ENCODE peak calls at places on chromosomes 11 and 22, in ten cellular contexts. One of them, this sample, is unnamed.

GRCh38 chr11:3609416-3610265 is 32.2 kb downstream of the ART5 start:
- DNase-seq in effector memory CD4-positive, alpha-beta T cell: no peak
- DNase-seq in heart left ventricle: no peak
- DNase-seq in left ventricle myocardium inferior: no peak
- DNase-seq in Panc1: peak; percentile 72
- DNase-seq in right atrium auricular region: no peak
- DNase-seq in SJCRH30: no peak
- DNase-seq in suprapubic skin: no peak
- DNase-seq in GM23248: peak; percentile 51
- DNase-seq in endodermal cell: peak; percentile 82
- DNase-seq in this sample: peak; percentile 28

GRCh38 chr11:35618497-35619029 is 303 bp downstream of the FJX1 start:
- DNase-seq in right atrium auricular region: no peak
- DNase-seq in endodermal cell: peak; percentile 84
- DNase-seq in SJCRH30: no peak
- DNase-seq in GM23248: peak; percentile 84
- DNase-seq in heart left ventricle: no peak
- DNase-seq in suprapubic skin: no peak
- DNase-seq in left ventricle myocardium inferior: peak; percentile 16
- DNase-seq in effector memory CD4-positive, alpha-beta T cell: no peak
- DNase-seq in Panc1: no peak
- DNase-seq in this sample: no peak

GRCh38 chr11:36011574-36011973 is 67.7 kb downstream of the LDLRAD3 start:
- DNase-seq in heart left ventricle: no peak
- DNase-seq in effector memory CD4-positive, alpha-beta T cell: no peak
- DNase-seq in SJCRH30: no peak
- DNase-seq in right atrium auricular region: no peak
- DNase-seq in Panc1: no peak
- DNase-seq in suprapubic skin: no peak
- DNase-seq in GM23248: no peak
- DNase-seq in left ventricle myocardium inferior: no peak
- DNase-seq in endodermal cell: no peak
- DNase-seq in this sample: no peak

GRCh38 chr11:13105237-13105844 is 96.2 kb downstream of the RASSF10 start:
- DNase-seq in suprapubic skin: no peak
- DNase-seq in endodermal cell: no peak
- DNase-seq in SJCRH30: peak; percentile 95
- DNase-seq in left ventricle myocardium inferior: peak; percentile 18
- DNase-seq in right atrium auricular region: no peak
- DNase-seq in effector memory CD4-positive, alpha-beta T cell: no peak
- DNase-seq in GM23248: no peak
- DNase-seq in Panc1: no peak
- DNase-seq in heart left ventricle: no peak
- DNase-seq in this sample: no peak

GRCh38 chr11:9263840-9264380 is 1.2 kb downstream of the DENND5A start:
- DNase-seq in effector memory CD4-positive, alpha-beta T cell: no peak
- DNase-seq in right atrium auricular region: no peak
- DNase-seq in suprapubic skin: no peak
- DNase-seq in endodermal cell: no peak
- DNase-seq in SJCRH30: no peak
- DNase-seq in Panc1: no peak
- DNase-seq in GM23248: peak; percentile 68
- DNase-seq in heart left ventricle: no peak
- DNase-seq in left ventricle myocardium inferior: no peak
- DNase-seq in this sample: peak; percentile 55

GRCh38 chr11:8080674-8081590 is at the start of gene TUB:
- DNase-seq in left ventricle myocardium inferior: no peak
- DNase-seq in heart left ventricle: peak; percentile 65
- DNase-seq in effector memory CD4-positive, alpha-beta T cell: no peak
- DNase-seq in right atrium auricular region: no peak
- DNase-seq in Panc1: no peak
- DNase-seq in suprapubic skin: no peak
- DNase-seq in endodermal cell: peak; percentile 85
- DNase-seq in SJCRH30: no peak
- DNase-seq in GM23248: peak; percentile 70
- DNase-seq in this sample: no peak

GRCh38 chr11:19959697-19960096 is 200.6 kb downstream of the DBX1 start:
- DNase-seq in suprapubic skin: no peak
- DNase-seq in right atrium auricular region: no peak
- DNase-seq in left ventricle myocardium inferior: no peak
- DNase-seq in endodermal cell: no peak
- DNase-seq in GM23248: no peak
- DNase-seq in heart left ventricle: no peak
- DNase-seq in effector memory CD4-positive, alpha-beta T cell: no peak
- DNase-seq in Panc1: no peak
- DNase-seq in SJCRH30: no peak
- DNase-seq in this sample: no peak

GRCh38 chr11:63911876-63912275 is 5.1 kb downstream of the RCOR2 start:
- DNase-seq in left ventricle myocardium inferior: no peak
- DNase-seq in SJCRH30: no peak
- DNase-seq in right atrium auricular region: no peak
- DNase-seq in GM23248: no peak
- DNase-seq in effector memory CD4-positive, alpha-beta T cell: no peak
- DNase-seq in suprapubic skin: no peak
- DNase-seq in heart left ventricle: no peak
- DNase-seq in endodermal cell: no peak
- DNase-seq in Panc1: no peak
- DNase-seq in this sample: no peak

GRCh38 chr11:130088909-130089668 is 19.4 kb downstream of the APLP2 start:
- DNase-seq in right atrium auricular region: no peak
- DNase-seq in suprapubic skin: no peak
- DNase-seq in endodermal cell: no peak
- DNase-seq in Panc1: no peak
- DNase-seq in left ventricle myocardium inferior: no peak
- DNase-seq in heart left ventricle: no peak
- DNase-seq in effector memory CD4-positive, alpha-beta T cell: no peak
- DNase-seq in GM23248: no peak
- DNase-seq in SJCRH30: no peak
- DNase-seq in this sample: no peak

GRCh38 chr22:25898707-25899365 is 156.8 kb downstream of the MYO18B start:
- DNase-seq in right atrium auricular region: no peak
- DNase-seq in SJCRH30: peak; percentile 31
- DNase-seq in effector memory CD4-positive, alpha-beta T cell: no peak
- DNase-seq in GM23248: no peak
- DNase-seq in endodermal cell: peak; percentile 77
- DNase-seq in Panc1: no peak
- DNase-seq in suprapubic skin: no peak
- DNase-seq in heart left ventricle: no peak
- DNase-seq in left ventricle myocardium inferior: no peak
- DNase-seq in this sample: no peak

GRCh38 chr11:40291304-40292100 is 1168.0 kb downstream of the LRRC4C start:
- DNase-seq in effector memory CD4-positive, alpha-beta T cell: no peak
- DNase-seq in GM23248: no peak
- DNase-seq in Panc1: no peak
- DNase-seq in SJCRH30: no peak
- DNase-seq in right atrium auricular region: no peak
- DNase-seq in endodermal cell: no peak
- DNase-seq in left ventricle myocardium inferior: no peak
- DNase-seq in heart left ventricle: no peak
- DNase-seq in suprapubic skin: no peak
- DNase-seq in this sample: no peak

GRCh38 chr11:44300881-44301855 is 8.8 kb downstream of the ALX4 start:
- DNase-seq in GM23248: no peak
- DNase-seq in suprapubic skin: no peak
- DNase-seq in right atrium auricular region: no peak
- DNase-seq in left ventricle myocardium inferior: no peak
- DNase-seq in SJCRH30: peak; percentile 51
- DNase-seq in Panc1: no peak
- DNase-seq in effector memory CD4-positive, alpha-beta T cell: no peak
- DNase-seq in heart left ventricle: no peak
- DNase-seq in endodermal cell: no peak
- DNase-seq in this sample: no peak

GRCh38 chr22:40036591-40037225 is 42.0 kb downstream of the FAM83F start:
- DNase-seq in SJCRH30: peak; percentile 61
- DNase-seq in GM23248: peak; percentile 84
- DNase-seq in suprapubic skin: no peak
- DNase-seq in effector memory CD4-positive, alpha-beta T cell: peak; percentile 10
- DNase-seq in endodermal cell: peak; percentile 89
- DNase-seq in left ventricle myocardium inferior: peak; percentile 52
- DNase-seq in Panc1: peak; percentile 52
- DNase-seq in heart left ventricle: no peak
- DNase-seq in right atrium auricular region: no peak
- DNase-seq in this sample: peak; percentile 48

GRCh38 chr11:46916669-46917108 is 1.7 kb downstream of the LRP4 start:
- DNase-seq in SJCRH30: peak; percentile 83
- DNase-seq in endodermal cell: peak; percentile 88
- DNase-seq in GM23248: peak; percentile 88
- DNase-seq in right atrium auricular region: peak; percentile 72
- DNase-seq in left ventricle myocardium inferior: peak; percentile 70
- DNase-seq in Panc1: no peak
- DNase-seq in heart left ventricle: peak; percentile 75
- DNase-seq in suprapubic skin: no peak
- DNase-seq in effector memory CD4-positive, alpha-beta T cell: no peak
- DNase-seq in this sample: no peak

GRCh38 chr22:38923463-38924196 is 33.8 kb upstream of the APOBEC3A start:
- DNase-seq in Panc1: peak; percentile 27
- DNase-seq in right atrium auricular region: peak; percentile 89
- DNase-seq in heart left ventricle: peak; percentile 77
- DNase-seq in endodermal cell: peak; percentile 69
- DNase-seq in SJCRH30: peak; percentile 69
- DNase-seq in left ventricle myocardium inferior: peak; percentile 63
- DNase-seq in suprapubic skin: peak; percentile 81
- DNase-seq in GM23248: peak; percentile 65
- DNase-seq in effector memory CD4-positive, alpha-beta T cell: no peak
- DNase-seq in this sample: no peak

GRCh38 chr22:38930512-38930911 is 26.9 kb upstream of the APOBEC3A start:
- DNase-seq in Panc1: no peak
- DNase-seq in right atrium auricular region: no peak
- DNase-seq in SJCRH30: no peak
- DNase-seq in GM23248: no peak
- DNase-seq in heart left ventricle: no peak
- DNase-seq in suprapubic skin: no peak
- DNase-seq in effector memory CD4-positive, alpha-beta T cell: no peak
- DNase-seq in endodermal cell: no peak
- DNase-seq in left ventricle myocardium inferior: no peak
- DNase-seq in this sample: no peak

GRCh38 chr22:38924197-38924952 is 33.0 kb upstream of the APOBEC3A start:
- DNase-seq in left ventricle myocardium inferior: peak; percentile 72
- DNase-seq in endodermal cell: no peak
- DNase-seq in GM23248: peak; percentile 89
- DNase-seq in effector memory CD4-positive, alpha-beta T cell: no peak
- DNase-seq in suprapubic skin: peak; percentile 72
- DNase-seq in Panc1: peak; percentile 55
- DNase-seq in SJCRH30: peak; percentile 28
- DNase-seq in heart left ventricle: no peak
- DNase-seq in right atrium auricular region: peak; percentile 87
- DNase-seq in this sample: no peak

GRCh38 chr22:38925571-38926041 is 31.8 kb upstream of the APOBEC3A start:
- DNase-seq in SJCRH30: no peak
- DNase-seq in effector memory CD4-positive, alpha-beta T cell: no peak
- DNase-seq in Panc1: no peak
- DNase-seq in right atrium auricular region: no peak
- DNase-seq in GM23248: peak; percentile 32
- DNase-seq in endodermal cell: no peak
- DNase-seq in left ventricle myocardium inferior: no peak
- DNase-seq in heart left ventricle: no peak
- DNase-seq in suprapubic skin: no peak
- DNase-seq in this sample: no peak

GRCh38 chr22:38927033-38927789 is 30.2 kb upstream of the APOBEC3A start:
- DNase-seq in endodermal cell: peak; percentile 93
- DNase-seq in heart left ventricle: peak; percentile 88
- DNase-seq in left ventricle myocardium inferior: peak; percentile 74
- DNase-seq in Panc1: peak; percentile 47
- DNase-seq in suprapubic skin: peak; percentile 78
- DNase-seq in GM23248: peak; percentile 74
- DNase-seq in effector memory CD4-positive, alpha-beta T cell: no peak
- DNase-seq in SJCRH30: peak; percentile 7
- DNase-seq in right atrium auricular region: peak; percentile 71
- DNase-seq in this sample: peak; percentile 4
- H3K4me3 ChIP-seq in endodermal cell: no peak overlapping the region
- H3K4me3 ChIP-seq in heart left ventricle: peak overlapping the region; percentile 42
- H3K4me3 ChIP-seq in left ventricle myocardium inferior: peak overlapping the region; percentile 60
- H3K4me3 ChIP-seq in Panc1: peak overlapping the region; percentile 41
- H3K4me3 ChIP-seq in suprapubic skin: peak overlapping the region; percentile 40
- H3K4me3 ChIP-seq in GM23248: peak overlapping the region; percentile 38
- H3K4me3 ChIP-seq in effector memory CD4-positive, alpha-beta T cell: no peak overlapping the region
- H3K4me3 ChIP-seq in SJCRH30: no peak overlapping the region
- H3K4me3 ChIP-seq in right atrium auricular region: peak overlapping the region; percentile 28
- H3K4me3 ChIP-seq in this sample: no peak overlapping the region

DNA sequence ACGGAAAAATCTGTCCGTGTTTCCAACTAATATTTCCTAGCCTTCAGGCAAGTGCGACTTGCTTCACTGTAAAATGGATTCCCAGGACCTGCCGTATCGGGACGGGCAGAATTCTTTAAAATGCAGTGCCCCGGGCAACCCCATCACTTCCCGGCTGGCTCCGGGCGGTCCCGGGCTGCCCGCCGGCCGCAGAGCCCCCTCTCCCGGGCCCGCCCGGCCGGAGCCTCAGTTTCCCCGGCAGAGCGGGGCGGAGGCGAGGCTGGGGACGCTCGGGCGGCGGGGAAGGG is 84.1 kb upstream of the WNT7B start:
- DNase-seq in suprapubic skin: no peak
- DNase-seq in heart left ventricle: no peak
- DNase-seq in Panc1: no peak
- DNase-seq in right atrium auricular region: no peak
- DNase-seq in GM23248: no peak
- DNase-seq in endodermal cell: no peak
- DNase-seq in left ventricle myocardium inferior: no peak
- DNase-seq in effector memory CD4-positive, alpha-beta T cell: no peak
- DNase-seq in SJCRH30: no peak
- DNase-seq in this sample: no peak
- H3K4me1 ChIP-seq in suprapubic skin: peaks cover 100% of the 10 kb centered on the region
- H3K4me1 ChIP-seq in heart left ventricle: peaks cover 90% of the 10 kb centered on the region
- H3K4me1 ChIP-seq in Panc1: peaks cover 56% of the 10 kb centered on the region
- H3K4me1 ChIP-seq in right atrium auricular region: peaks cover 99% of the 10 kb centered on the region
- H3K4me1 ChIP-seq in GM23248: peaks cover 63% of the 10 kb centered on the region
- H3K4me1 ChIP-seq in endodermal cell: no peaks in the 10 kb centered on the region
- H3K4me1 ChIP-seq in left ventricle myocardium inferior: peaks cover 95% of the 10 kb centered on the region
- H3K4me1 ChIP-seq in effector memory CD4-positive, alpha-beta T cell: peaks cover 7% of the 10 kb centered on the region
- H3K4me1 ChIP-seq in SJCRH30: no peaks in the 10 kb centered on the region
- H3K4me1 ChIP-seq in this sample: peaks cover 5% of the 10 kb centered on the region

GRCh38 chr11:120024586-120024985 is 113.3 kb downstream of the TRIM29 start:
- DNase-seq in GM23248: no peak
- DNase-seq in right atrium auricular region: no peak
- DNase-seq in suprapubic skin: no peak
- DNase-seq in Panc1: no peak
- DNase-seq in effector memory CD4-positive, alpha-beta T cell: no peak
- DNase-seq in endodermal cell: no peak
- DNase-seq in heart left ventricle: no peak
- DNase-seq in SJCRH30: no peak
- DNase-seq in left ventricle myocardium inferior: no peak
- DNase-seq in this sample: no peak
- H3K27me3 ChIP-seq in GM23248: peaks cover 23% of the 10 kb centered on the region
- H3K27me3 ChIP-seq in right atrium auricular region: no peaks in the 10 kb centered on the region
- H3K27me3 ChIP-seq in suprapubic skin: peaks cover 26% of the 10 kb centered on the region
- H3K27me3 ChIP-seq in Panc1: peaks cover 3% of the 10 kb centered on the region
- H3K27me3 ChIP-seq in effector memory CD4-positive, alpha-beta T cell: no peaks in the 10 kb centered on the region
- H3K27me3 ChIP-seq in endodermal cell: no peaks in the 10 kb centered on the region
- H3K27me3 ChIP-seq in heart left ventricle: peaks cover 3% of the 10 kb centered on the region
- H3K27me3 ChIP-seq in SJCRH30: no peaks in the 10 kb centered on the region
- H3K27me3 ChIP-seq in left ventricle myocardium inferior: peaks cover 96% of the 10 kb centered on the region
- H3K27me3 ChIP-seq in this sample: no peaks in the 10 kb centered on the region

GRCh38 chr11:105611414-105611813 is 1.5 kb downstream of the GRIA4 start:
- DNase-seq in GM23248: peak; percentile 3
- DNase-seq in endodermal cell: no peak
- DNase-seq in left ventricle myocardium inferior: no peak
- DNase-seq in Panc1: no peak
- DNase-seq in right atrium auricular region: no peak
- DNase-seq in heart left ventricle: no peak
- DNase-seq in effector memory CD4-positive, alpha-beta T cell: no peak
- DNase-seq in SJCRH30: no peak
- DNase-seq in suprapubic skin: no peak
- DNase-seq in this sample: no peak
- H3K4me3 ChIP-seq in GM23248: no peak overlapping the region
- H3K4me3 ChIP-seq in endodermal cell: peak overlapping the region; percentile 81
- H3K4me3 ChIP-seq in left ventricle myocardium inferior: peak overlapping the region; percentile 58
- H3K4me3 ChIP-seq in Panc1: no peak overlapping the region
- H3K4me3 ChIP-seq in right atrium auricular region: no peak overlapping the region
- H3K4me3 ChIP-seq in heart left ventricle: no peak overlapping the region
- H3K4me3 ChIP-seq in effector memory CD4-positive, alpha-beta T cell: no peak overlapping the region
- H3K4me3 ChIP-seq in SJCRH30: no peak overlapping the region
- H3K4me3 ChIP-seq in suprapubic skin: peak overlapping the region; percentile 50
- H3K4me3 ChIP-seq in this sample: no peak overlapping the region